ENCODE peak calls at places on chromosomes 2 and 18, in eight cellular contexts. H is heart right ventricle, O is RWPE2, X is H1, P is A549, W is HCT116, S is upper lobe of left lung, M is stomach. L is an unnamed sample.
A peak's percentile ranks its signal among the peaks of the same experiment; 100 is the strongest.

GRCh38 chr2:279956-280654 is 7.8 kb downstream of the ALKAL2 start:
- DNase-seq in H (no peak), O (no peak), X (no peak), P (no peak), W (no peak), S (no peak), M (no peak), L (no peak)

GRCh38 chr2:48829036-48829435 is 73.5 kb upstream of the LHCGR start:
- DNase-seq in H (no peak), O (no peak), X (no peak), P (peak; percentile 10), W (no peak), S (no peak), M (no peak), L (no peak)

GRCh38 chr2:181397331-181397730 is 59.9 kb upstream of the ITGA4 start:
- DNase-seq in H (no peak), O (no peak), X (no peak), P (no peak), W (no peak), S (no peak), M (no peak), L (no peak)

GRCh38 chr2:195533771-195534642 is 123.0 kb upstream of the SLC39A10 start:
- DNase-seq in H (peak; percentile 29), O (no peak), X (no peak), P (peak; percentile 82), W (peak; percentile 61), S (no peak), M (no peak), L (no peak)

GRCh38 chr18:54390838-54391237 is 33.1 kb downstream of the C18orf54 start:
- DNase-seq in H (no peak), O (no peak), X (no peak), P (no peak), W (no peak), S (no peak), M (no peak), L (no peak)

GRCh38 chr2:48377646-48378045 is 152.3 kb upstream of the STON1 start:
- DNase-seq in H (no peak), O (no peak), X (no peak), P (no peak), W (no peak), S (no peak), M (no peak), L (no peak)

GRCh38 chr2:238743243-238744068 is 104.4 kb upstream of the TWIST2 start:
- DNase-seq in H (no peak), O (no peak), X (no peak), P (no peak), W (no peak), S (no peak), M (no peak), L (no peak)

GRCh38 chr2:73225513-73226360 is 7.3 kb downstream of the PRADC1 start:
- DNase-seq in H (no peak), O (no peak), X (no peak), P (no peak), W (no peak), S (no peak), M (no peak), L (no peak)

GRCh38 chr18:37631422-37631821 is 65.8 kb upstream of the CELF4 start:
- DNase-seq in H (no peak), O (no peak), X (no peak), P (no peak), W (no peak), S (no peak), M (no peak), L (no peak)

GRCh38 chr18:41504316-41504715 is 450.7 kb upstream of the PIK3C3 start:
- DNase-seq in H (no peak), O (no peak), X (no peak), P (no peak), W (no peak), S (no peak), M (no peak), L (no peak)

GRCh38 chr2:10931710-10932255 is 20.0 kb downstream of the KCNF1 start:
- DNase-seq in H (no peak), O (no peak), X (no peak), P (no peak), W (no peak), S (no peak), M (no peak), L (peak; percentile 95)

GRCh38 chr2:204538179-204539009 is 6.9 kb upstream of the PARD3B start:
- DNase-seq in H (no peak), O (no peak), X (peak; percentile 52), P (no peak), W (no peak), S (no peak), M (peak; percentile 54), L (no peak)

GRCh38 chr2:11589316-11589940 is 55.6 kb downstream of the GREB1 start:
- DNase-seq in H (no peak), O (no peak), X (no peak), P (no peak), W (no peak), S (no peak), M (no peak), L (no peak)

GRCh38 chr2:144131042-144131441 is 388.9 kb downstream of the ZEB2 start:
- DNase-seq in H (no peak), O (no peak), X (no peak), P (no peak), W (no peak), S (no peak), M (no peak), L (no peak)

GRCh38 chr2:70535573-70535972 is 18.1 kb downstream of the TGFA start:
- DNase-seq in H (no peak), O (no peak), X (no peak), P (no peak), W (no peak), S (no peak), M (no peak), L (no peak)

GRCh38 chr2:178377046-178377445 is 73.9 kb downstream of the PRKRA start:
- DNase-seq in H (no peak), O (no peak), X (no peak), P (no peak), W (no peak), S (no peak), M (no peak), L (no peak)

GRCh38 chr2:20350105-20350712 is 435 bp downstream of the PUM2 start:
- DNase-seq in H (peak; percentile 49), O (no peak), X (peak; percentile 78), P (no peak), W (no peak), S (peak; percentile 93), M (peak; percentile 37), L (no peak)

GRCh38 chr2:221527759-221528444 is 44.2 kb downstream of the EPHA4 start:
- DNase-seq in H (no peak), O (no peak), X (no peak), P (no peak), W (no peak), S (no peak), M (no peak), L (no peak)

DNA sequence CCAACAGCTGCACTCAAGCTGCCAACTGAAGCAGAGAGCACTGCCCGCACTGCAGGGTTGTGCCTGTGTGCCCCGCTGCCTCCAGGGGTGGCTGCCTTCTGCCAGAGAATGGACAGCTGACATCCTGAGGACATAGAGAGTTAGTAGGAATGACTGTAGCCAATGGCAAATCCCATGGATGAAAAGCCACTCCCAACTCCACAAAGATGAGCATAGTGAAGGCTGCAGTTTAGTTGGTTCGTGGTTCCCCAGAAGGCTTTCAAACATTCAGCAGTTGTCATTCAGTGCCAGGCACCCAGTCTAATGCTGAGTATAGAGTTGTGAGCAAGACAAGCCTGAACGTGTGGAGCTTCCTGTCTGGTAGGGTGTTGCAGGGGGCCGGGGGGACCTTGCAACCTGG is 30.3 kb downstream of the GYPC start:
- DNase-seq in H (no peak), O (no peak), X (no peak), P (no peak), W (no peak), S (no peak), M (no peak), L (no peak)
- TF ChIP-seq CTCF in H (no peak), O (no peak), X (no peak), P (no peak), W (no peak), S (no peak), M (no peak), L (no peak)

GRCh38 chr2:167293172-167293781 is 405.0 kb downstream of the XIRP2 start:
- DNase-seq in H (no peak), O (no peak), X (peak; percentile 66), P (peak; percentile 6), W (no peak), S (no peak), M (no peak), L (no peak)

GRCh38 chr2:167294775-167295140 is 406.5 kb downstream of the XIRP2 start:
- DNase-seq in H (no peak), O (no peak), X (no peak), P (no peak), W (no peak), S (no peak), M (no peak), L (no peak)

GRCh38 chr2:167297292-167297691 is 409.0 kb downstream of the XIRP2 start:
- DNase-seq in H (no peak), O (no peak), X (no peak), P (no peak), W (no peak), S (no peak), M (no peak), L (no peak)

GRCh38 chr2:167294031-167294774 is 405.9 kb downstream of the XIRP2 start:
- DNase-seq in H (peak; percentile 14), O (no peak), X (peak; percentile 70), P (peak; percentile 7), W (no peak), S (peak; percentile 80), M (no peak), L (no peak)

GRCh38 chr2:167298017-167298416 is 409.7 kb downstream of the XIRP2 start:
- DNase-seq in H (no peak), O (no peak), X (no peak), P (no peak), W (no peak), S (no peak), M (no peak), L (no peak)
- H3K9me3 ChIP-seq in H (no peaks in the 10 kb centered on the region), O (no peaks in the 10 kb centered on the region), X (no peaks in the 10 kb centered on the region), P (no peaks in the 10 kb centered on the region), W (no peaks in the 10 kb centered on the region), S (no peaks in the 10 kb centered on the region), M (no peaks in the 10 kb centered on the region), L (no peaks in the 10 kb centered on the region)

GRCh38 chr2:127201452-127201851 is 18.6 kb downstream of the CYP27C1 start:
- DNase-seq in H (no peak), O (no peak), X (no peak), P (no peak), W (no peak), S (no peak), M (no peak), L (no peak)
- TF ChIP-seq CTCF in H (no peak), O (no peak), X (peak; percentile 45), P (no peak), W (peak; percentile 18), S (no peak), M (no peak), L (no peak)

DNA sequence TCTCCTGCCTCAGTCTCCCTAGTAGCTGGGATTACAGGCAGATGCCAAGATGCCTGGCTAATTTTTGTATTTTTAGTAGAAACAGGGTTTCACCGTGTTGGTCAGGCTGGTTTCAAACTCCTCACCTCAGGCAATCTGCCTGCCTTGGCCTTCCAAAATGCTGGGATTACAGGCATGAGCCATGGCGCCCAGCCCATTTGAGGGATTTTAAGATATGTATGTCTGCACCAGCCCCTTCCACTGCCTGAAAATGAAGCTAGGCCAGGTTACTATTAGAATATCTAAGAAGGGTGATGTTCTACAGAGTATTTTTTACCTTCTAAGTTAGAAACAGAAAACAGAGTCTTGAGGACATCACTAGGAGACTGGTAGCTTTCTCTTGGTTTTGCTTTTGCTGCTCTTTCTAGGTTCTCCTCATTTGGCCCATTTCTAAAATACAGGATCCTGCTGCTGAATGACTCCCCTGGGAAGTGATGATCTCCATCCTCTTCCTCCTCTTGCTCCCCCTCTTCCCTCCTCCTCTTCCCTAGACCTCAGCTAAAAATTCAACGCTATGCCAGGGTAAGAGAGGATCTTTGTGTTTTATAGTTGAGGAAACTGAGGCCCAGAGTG is 118.5 kb downstream of the MYCN start:
- DNase-seq in H (no peak), O (no peak), X (no peak), P (no peak), W (no peak), S (no peak), M (no peak), L (no peak)
- H3K9me3 ChIP-seq in H (no peaks in the 10 kb centered on the region), O (no peaks in the 10 kb centered on the region), X (peaks cover 14% of the 10 kb centered on the region), P (peaks cover 20% of the 10 kb centered on the region), W (peaks cover 3% of the 10 kb centered on the region), S (peaks cover 15% of the 10 kb centered on the region), M (peaks cover 16% of the 10 kb centered on the region), L (no peaks in the 10 kb centered on the region)